ENCODE peak calls at places on chromosomes 13 and 19, in nine cellular contexts. H is transverse colon, T is stomach, U is sigmoid colon, D is HCT116, P is K562, O is esophagus muscularis mucosa, V is prostate gland, X is suprapubic skin. Q is an unnamed sample. For H3K4me1, the result is how much of the 10 kb centered on the place peaks cover.

GRCh38 chr19:27794444-27795042 is 1418.4 kb downstream of the UQCRFS1 start:
- DNase-seq in O (no peak), X (no peak), U (no peak), P (peak), V (no peak), H (no peak), D (no peak), T (no peak), Q (no peak)

GRCh38 chr19:34391813-34392212 is 12.4 kb upstream of the PDCD2L start:
- DNase-seq in D (no peak), T (no peak), U (no peak), P (no peak), V (no peak), H (no peak), X (no peak), O (no peak), Q (no peak)

GRCh38 chr13:54449922-54450321 is 1421.3 kb downstream of the OLFM4 start:
- DNase-seq in X (no peak), H (no peak), D (no peak), O (no peak), V (no peak), T (no peak), U (no peak), P (no peak), Q (no peak)

GRCh38 chr19:35299523-35300339 is 7.8 kb downstream of the MAG start:
- DNase-seq in P (peak), T (no peak), H (no peak), X (peak), D (no peak), V (no peak), O (no peak), U (no peak), Q (no peak)

GRCh38 chr19:6744381-6745288 is 5.2 kb downstream of the TRIP10 start:
- DNase-seq in D (no peak), T (peak), H (peak), O (peak), U (peak), X (peak), V (peak), P (no peak), Q (peak)

GRCh38 chr13:91468301-91468700 is 69.9 kb downstream of the GPC5 start:
- DNase-seq in T (no peak), X (no peak), P (no peak), O (no peak), U (no peak), H (no peak), V (no peak), D (no peak), Q (no peak)

GRCh38 chr19:7124782-7125181 is 55.3 kb downstream of the ZNF557 start:
- DNase-seq in X (no peak), D (no peak), U (no peak), O (no peak), P (no peak), H (no peak), V (no peak), T (no peak), Q (no peak)

GRCh38 chr13:82739881-82740280 is 1142.4 kb downstream of the SLITRK1 start:
- DNase-seq in O (no peak), H (no peak), V (no peak), P (no peak), U (no peak), X (no peak), D (no peak), T (no peak), Q (no peak)

GRCh38 chr13:75993246-75993645 is 357.1 kb downstream of the LMO7 start:
- DNase-seq in D (no peak), P (no peak), V (no peak), T (no peak), H (no peak), O (no peak), X (no peak), U (no peak), Q (no peak)

DNA sequence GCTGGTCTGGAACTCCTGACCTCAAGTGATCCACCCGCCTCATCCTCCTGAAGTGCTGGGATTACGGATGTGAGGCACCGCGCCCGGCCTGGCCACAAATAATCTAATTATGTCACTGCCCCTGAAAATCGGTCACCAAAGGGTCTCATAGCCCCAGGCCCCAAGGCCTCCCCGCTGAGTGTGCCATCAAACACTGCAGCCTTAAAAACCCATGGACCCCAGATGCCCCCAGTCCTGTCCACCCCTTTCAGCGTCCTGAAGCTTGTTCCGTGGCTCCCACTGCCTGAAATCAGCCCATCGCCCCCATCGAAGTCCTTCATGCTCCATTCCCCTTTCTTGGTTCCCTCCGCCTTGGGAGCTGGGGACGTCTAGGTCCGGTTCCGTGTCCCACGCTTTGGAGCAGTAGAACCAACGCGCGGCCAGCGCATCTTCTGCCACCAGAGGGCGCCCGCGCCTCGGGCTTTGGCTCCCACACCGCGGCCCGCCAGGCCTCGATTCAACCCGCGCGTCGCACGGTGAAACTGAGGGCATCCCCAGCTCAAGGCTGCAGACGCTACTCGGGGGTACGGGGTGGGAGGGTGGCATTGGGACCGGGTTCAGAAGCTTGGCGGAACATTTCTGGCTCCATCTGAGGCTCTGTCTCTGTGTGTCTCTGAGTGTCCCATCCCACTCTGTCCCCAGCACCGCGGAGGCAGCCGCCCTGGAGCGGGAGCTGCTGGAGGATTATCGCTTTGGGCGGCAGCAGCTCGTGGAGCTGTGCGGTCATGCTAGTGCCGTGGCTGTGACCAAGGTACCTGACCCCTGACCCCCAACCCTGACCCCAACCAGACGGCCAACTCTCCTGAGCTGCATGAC is 3.5 kb downstream of the YJEFN3 start:
- DNase-seq in U (peak), V (peak), T (peak), O (no peak), D (no peak), P (peak), X (peak), H (peak), Q (peak)
- TF ChIP-seq POLR2AphosphoS5 in U (peak), V (peak), T (no peak), O (no peak), D (peak), P (no peak), X (no peak), H (no peak), Q (peak)

GRCh38 chr13:101331731-101332130 is 84.6 kb downstream of the NALCN start:
- DNase-seq in D (no peak), V (no peak), O (no peak), T (no peak), H (no peak), U (no peak), P (no peak), X (no peak), Q (no peak)
- TF ChIP-seq POLR2A in D (no peak), V (no peak), O (no peak), T (no peak), H (no peak), U (no peak), P (no peak), X (no peak), Q (no peak)

GRCh38 chr13:44274838-44275237 is 98.8 kb upstream of the SERP2 start:
- DNase-seq in T (no peak), U (no peak), X (no peak), H (no peak), O (no peak), D (no peak), P (no peak), V (no peak), Q (no peak)
- H3K4me1 ChIP-seq in T (under half), U (half or more), X (under half), H (under half), O (half or more), D (under half), P (under half), V (under half), Q (under half)

GRCh38 chr19:19738564-19738963 is 5.7 kb upstream of the ZNF14 start:
- DNase-seq in X (no peak), V (no peak), H (no peak), T (no peak), D (no peak), P (no peak), O (peak), U (no peak), Q (no peak)

GRCh38 chr19:19737559-19738332 is 4.8 kb upstream of the ZNF14 start:
- DNase-seq in O (no peak), H (no peak), P (no peak), X (no peak), D (no peak), V (no peak), U (no peak), T (no peak), Q (no peak)

DNA sequence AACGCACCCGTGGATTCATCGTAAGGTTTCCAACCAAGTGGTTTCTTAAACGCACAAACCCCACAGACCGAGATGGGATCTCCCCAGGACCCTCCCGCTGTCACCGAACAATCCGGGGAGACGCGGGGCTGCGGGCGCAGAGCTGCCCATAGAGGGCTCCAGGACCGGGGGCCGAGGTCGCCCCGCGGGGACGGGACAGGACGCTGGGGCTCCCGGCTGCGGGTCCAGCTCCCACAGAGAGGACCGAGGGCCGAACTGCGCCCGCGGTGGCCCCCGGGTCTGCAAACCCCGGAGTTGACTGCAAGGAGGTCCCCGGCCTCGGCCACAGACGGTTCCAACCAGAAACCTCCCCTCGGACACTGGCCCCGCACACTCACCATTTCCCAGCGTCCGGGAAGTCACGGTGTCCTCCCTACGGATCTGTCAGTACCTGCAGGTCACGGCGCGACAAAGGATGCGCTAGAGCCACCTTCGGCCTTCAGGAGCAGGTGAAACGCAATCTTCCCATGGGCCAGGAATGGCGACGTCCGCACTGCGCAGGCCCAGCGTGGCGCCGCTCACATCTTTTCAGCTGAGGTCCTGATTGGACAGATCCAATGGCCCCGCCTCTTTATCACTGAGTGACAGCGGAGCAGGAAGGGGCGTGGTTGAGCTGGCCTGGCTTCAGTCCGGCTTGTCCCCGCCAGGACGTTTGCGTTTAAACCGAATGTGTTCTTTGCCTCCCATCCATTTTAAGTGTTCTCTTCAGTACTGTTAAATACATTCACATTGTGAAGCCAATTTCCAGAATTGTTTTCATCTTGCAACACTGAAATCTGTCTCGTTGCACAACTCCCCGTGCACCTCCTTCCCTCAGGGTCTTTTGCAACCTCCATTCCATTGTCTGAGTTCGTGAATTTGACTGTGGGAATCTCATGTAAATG is at the start of gene ZNF14:
- DNase-seq in D (peak), U (peak), V (peak), X (peak), H (peak), P (peak), T (peak), O (peak), Q (peak)
- TF ChIP-seq POLR2AphosphoS5 in D (peak), U (peak), V (peak), X (peak), H (peak), P (peak), T (peak), O (peak), Q (peak)

DNA sequence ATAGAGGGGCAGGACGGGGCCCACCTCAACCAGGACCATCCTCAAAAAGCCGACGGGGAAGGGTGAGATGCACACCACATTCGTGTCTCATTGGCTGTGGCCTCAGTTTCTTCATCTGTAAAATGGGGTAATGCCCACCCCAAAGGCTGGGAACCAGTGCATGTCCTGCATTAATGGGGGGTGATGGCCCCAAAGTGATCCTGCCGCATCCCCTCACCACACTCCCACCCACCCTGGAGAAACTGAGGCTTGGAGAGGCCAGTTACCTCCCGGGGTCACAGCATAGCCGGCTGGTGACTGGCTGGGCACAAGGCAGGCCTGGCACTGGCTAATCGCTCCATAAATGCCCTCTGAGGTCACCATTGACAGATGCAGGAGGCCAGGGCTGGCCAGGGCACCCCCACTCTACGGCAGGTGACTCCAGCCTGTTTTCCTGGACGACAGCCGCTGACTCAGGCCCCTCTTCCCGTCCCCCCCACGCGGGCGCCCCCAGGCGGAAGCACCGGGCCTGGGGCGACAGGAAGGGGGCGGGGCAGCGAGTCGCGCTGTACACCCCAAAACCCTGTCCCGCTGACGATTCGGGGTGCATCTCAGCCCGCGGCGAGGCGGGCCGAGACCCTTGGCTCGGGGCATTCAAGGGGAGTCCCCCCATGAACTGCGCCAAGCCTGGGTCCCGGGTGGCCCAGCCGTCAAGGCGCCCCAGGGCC is 483 bp upstream of the MIDN start:
- DNase-seq in O (no peak), X (peak), D (no peak), P (peak), V (peak), U (peak), T (peak), H (peak), Q (no peak)
- TF ChIP-seq POLR2A in O (no peak), X (no peak), D (no peak), P (no peak), V (no peak), U (no peak), T (no peak), H (no peak), Q (no peak)

GRCh38 chr19:19321143-19321577 is 531 bp downstream of the MAU2 start:
- DNase-seq in P (peak), D (no peak), T (no peak), H (peak), O (no peak), X (no peak), U (no peak), V (no peak), Q (no peak)
- H3K4me1 ChIP-seq in P (under half), D (under half), T (half or more), H (under half), O (half or more), X (under half), U (under half), V (under half), Q (under half)

GRCh38 chr13:62375653-62376052 is 960.0 kb upstream of the PCDH20 start:
- DNase-seq in P (no peak), O (no peak), V (no peak), U (no peak), X (no peak), H (no peak), T (no peak), D (no peak), Q (no peak)

GRCh38 chr13:62377838-62378237 is 962.2 kb upstream of the PCDH20 start:
- DNase-seq in X (no peak), V (no peak), P (no peak), O (no peak), H (no peak), T (no peak), U (no peak), D (no peak), Q (no peak)
- TF ChIP-seq POLR2AphosphoS5 in X (no peak), V (no peak), P (no peak), O (no peak), H (no peak), T (no peak), U (no peak), D (no peak), Q (no peak)